ENCODE peak calls at places on chromosomes 5 and 9, in four cellular contexts. J is stimulated activated CD8-positive, alpha-beta memory T cell treated with anti-CD3 and anti-CD28 coated beads, Interleukin-15, amount 100 ng/mL, for 24 hours; A is fibroblast of the conjunctiva; S is NCI-H2081. Z is an unnamed sample.

GRCh38 chr9:18448101-18448500 is 25.9 kb upstream of the ADAMTSL1 start:
- DNase-seq in J (no peak), A (no peak), S (no peak), Z (no peak)

GRCh38 chr5:11477786-11478185 is 426.5 kb downstream of the CTNND2 start:
- DNase-seq in J (no peak), A (no peak), S (no peak), Z (no peak)

GRCh38 chr9:135671591-135672041 is 8.5 kb downstream of the LCN9 start:
- DNase-seq in J (no peak), A (no peak), S (no peak), Z (no peak)

GRCh38 chr9:95729669-95730368 is 145.7 kb upstream of the ERCC6L2 start:
- DNase-seq in J (no peak), A (no peak), S (no peak), Z (no peak)

GRCh38 chr5:76403963-76404693 is 1.0 kb downstream of the IQGAP2 start:
- DNase-seq in J (peak), A (no peak), S (no peak), Z (no peak)

GRCh38 chr5:51652980-51653379 is 269.7 kb downstream of the ISL1 start:
- DNase-seq in J (no peak), A (no peak), S (no peak), Z (no peak)

GRCh38 chr9:124852829-124853531 is at the start of gene WDR38:
- DNase-seq in J (peak), A (peak), S (peak), Z (peak)

GRCh38 chr9:105053209-105053652 is 125.3 kb upstream of the ABCA1 start:
- DNase-seq in J (no peak), A (peak), S (no peak), Z (no peak)

GRCh38 chr5:62111428-62111827 is 194.6 kb upstream of the KIF2A start:
- DNase-seq in J (no peak), A (no peak), S (no peak), Z (no peak)

GRCh38 chr9:38389313-38389712 is 3.2 kb upstream of the ALDH1B1 start:
- DNase-seq in J (no peak), A (no peak), S (no peak), Z (no peak)

GRCh38 chr9:107559499-107560086 is 70.0 kb upstream of the KLF4 start:
- DNase-seq in J (no peak), A (no peak), S (no peak), Z (no peak)

GRCh38 chr5:83077662-83078261 is 415 bp downstream of the XRCC4 start:
- DNase-seq in J (peak), A (no peak), S (no peak), Z (no peak)

GRCh38 chr9:124259273-124260078 is 1.7 kb downstream of the NEK6 start:
- DNase-seq in J (no peak), A (peak), S (peak), Z (peak)

GRCh38 chr5:14385022-14385421 is 196.6 kb upstream of the OTULINL start:
- DNase-seq in J (no peak), A (no peak), S (no peak), Z (no peak)

GRCh38 chr9:110814159-110814558 is 145.6 kb downstream of the MUSK start:
- DNase-seq in J (no peak), A (no peak), S (no peak), Z (no peak)

GRCh38 chr9:109313351-109313750 is 7.5 kb downstream of the EPB41L4B start:
- DNase-seq in J (no peak), A (no peak), S (no peak), Z (no peak)

GRCh38 chr5:141771562-141771961 is 89.5 kb upstream of the ARAP3 start:
- DNase-seq in J (no peak), A (no peak), S (no peak), Z (no peak)